ENCODE peak calls at places on chromosomes 7 and 10, in five cellular contexts. R is colonic mucosa, A is uterus, K is left ventricle myocardium inferior, I is cardiac fibroblast. G is an unnamed sample.

GRCh38 chr7:94394399-94395140 is at the start of gene COL1A2:
- DNase-seq in R (peak; percentile 52), A (peak; percentile 89), K (peak; percentile 81), I (peak; percentile 99), G (peak; percentile 83)

GRCh38 chr7:82624337-82624736 is 180.8 kb upstream of the CACNA2D1 start:
- DNase-seq in R (no peak), A (no peak), K (no peak), I (peak; percentile 88), G (no peak)

GRCh38 chr7:109763611-109764010 is 1193.9 kb downstream of the DNAJB9 start:
- DNase-seq in R (no peak), A (no peak), K (no peak), I (peak; percentile 1), G (no peak)

GRCh38 chr7:44634187-44634838 is 27.9 kb downstream of the OGDH start:
- DNase-seq in R (no peak), A (no peak), K (no peak), I (no peak), G (no peak)

GRCh38 chr10:85612378-85612775 is 754.2 kb downstream of the GRID1 start:
- DNase-seq in R (no peak), A (no peak), K (no peak), I (no peak), G (no peak)

GRCh38 chr10:7558036-7558435 is 108.7 kb downstream of the ITIH5 start:
- DNase-seq in R (no peak), A (no peak), K (no peak), I (no peak), G (no peak)

GRCh38 chr7:66699998-66700397 is 40.5 kb upstream of the RABGEF1 start:
- DNase-seq in R (peak; percentile 30), A (peak; percentile 47), K (peak; percentile 59), I (no peak), G (peak; percentile 63)

GRCh38 chr7:103469095-103469948 is 23.3 kb upstream of the SLC26A5 start:
- DNase-seq in R (no peak), A (no peak), K (no peak), I (no peak), G (no peak)

GRCh38 chr7:5582532-5582935 is 158.9 kb upstream of the TNRC18 start:
- DNase-seq in R (no peak), A (no peak), K (no peak), I (no peak), G (no peak)

GRCh38 chr7:99146979-99147378 is 3.1 kb upstream of the SMURF1 start:
- DNase-seq in R (no peak), A (no peak), K (no peak), I (no peak), G (no peak)

GRCh38 chr7:151088019-151088855 is 2.0 kb downstream of the AGAP3 start:
- DNase-seq in R (no peak), A (no peak), K (no peak), I (no peak), G (peak; percentile 43)

GRCh38 chr10:69345402-69345801 is 67.1 kb downstream of the HK1 start:
- DNase-seq in R (no peak), A (no peak), K (no peak), I (no peak), G (no peak)

GRCh38 chr10:46223626-46224413 is 63.0 kb upstream of the ANTXRL start:
- DNase-seq in R (peak; percentile 11), A (no peak), K (no peak), I (no peak), G (no peak)

GRCh38 chr10:103843045-103843444 is 12.3 kb downstream of the SH3PXD2A start:
- DNase-seq in R (no peak), A (no peak), K (no peak), I (no peak), G (no peak)

GRCh38 chr7:68699090-68699711 is 899.1 kb upstream of the AUTS2 start:
- DNase-seq in R (no peak), A (no peak), K (no peak), I (peak; percentile 16), G (no peak)

GRCh38 chr7:34718867-34719266 is 60.8 kb downstream of the NPSR1 start:
- DNase-seq in R (no peak), A (no peak), K (no peak), I (no peak), G (no peak)
- TF ChIP-seq CTCF in R (no peak), A (no peak), K (no peak), I (no peak), G (no peak)

DNA sequence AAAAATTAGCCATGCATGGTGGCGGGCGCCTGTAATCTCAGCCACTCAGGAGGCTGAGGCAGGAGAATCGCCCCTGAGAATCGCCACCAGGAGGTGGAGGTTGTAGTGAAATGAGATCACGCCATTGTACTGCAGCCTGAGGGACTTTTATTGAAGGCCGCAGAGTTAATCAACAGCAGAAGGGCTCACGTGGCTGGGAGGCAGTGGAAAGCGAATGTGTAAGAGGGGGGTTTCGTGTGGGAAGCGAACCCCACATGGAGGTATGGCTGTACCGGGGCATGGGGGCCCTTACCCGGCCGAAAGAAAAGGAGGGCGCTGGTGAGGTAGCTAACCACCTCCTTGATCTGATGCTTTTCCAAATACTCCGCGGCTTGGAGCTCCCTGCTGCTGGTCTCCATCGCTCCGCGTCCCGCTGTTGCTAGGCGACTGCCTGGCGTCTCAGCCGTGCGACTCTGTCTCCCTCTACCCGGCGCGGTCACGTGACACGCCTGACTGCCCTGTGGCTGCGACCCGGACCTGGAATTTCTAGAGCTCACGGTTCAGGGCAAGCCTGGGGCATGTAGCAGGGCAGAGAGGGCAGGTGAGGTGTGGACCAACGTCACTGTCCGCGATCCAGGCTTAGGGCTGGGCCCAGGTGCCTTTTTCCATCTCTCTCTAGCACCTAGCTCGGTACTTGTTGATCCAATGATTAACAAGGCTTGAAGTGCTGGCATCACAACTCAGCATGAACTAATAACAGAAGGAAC is at the start of gene EFCAB10:
- DNase-seq in R (peak; percentile 64), A (no peak), K (peak; percentile 49), I (peak; percentile 48), G (no peak)
- TF ChIP-seq CTCF in R (no peak), A (no peak), K (no peak), I (no peak), G (no peak)

GRCh38 chr10:34292178-34292565 is 522.9 kb downstream of the PARD3 start:
- DNase-seq in R (no peak), A (no peak), K (no peak), I (peak; percentile 49), G (no peak)

GRCh38 chr10:34290412-34291082 is 524.5 kb downstream of the PARD3 start:
- DNase-seq in R (no peak), A (peak; percentile 57), K (no peak), I (peak; percentile 95), G (no peak)

GRCh38 chr10:34286136-34286739 is 528.9 kb downstream of the PARD3 start:
- DNase-seq in R (no peak), A (no peak), K (no peak), I (peak; percentile 63), G (no peak)

GRCh38 chr10:34291466-34292177 is 523.5 kb downstream of the PARD3 start:
- DNase-seq in R (no peak), A (no peak), K (no peak), I (no peak), G (no peak)

GRCh38 chr10:34288634-34289033 is 526.5 kb downstream of the PARD3 start:
- DNase-seq in R (no peak), A (no peak), K (no peak), I (peak; percentile 65), G (no peak)
- TF ChIP-seq CTCF in R (no peak), A (no peak), K (no peak), I (no peak), G (no peak)

GRCh38 chr10:89554433-89554832 is 19.0 kb upstream of the SLC16A12 start:
- DNase-seq in R (no peak), A (no peak), K (no peak), I (peak; percentile 18), G (no peak)

GRCh38 chr10:89553064-89553734 is 17.8 kb upstream of the SLC16A12 start:
- DNase-seq in R (no peak), A (no peak), K (no peak), I (peak; percentile 98), G (no peak)

GRCh38 chr10:89556590-89556989 is 21.2 kb upstream of the SLC16A12 start:
- DNase-seq in R (no peak), A (no peak), K (no peak), I (peak; percentile 82), G (no peak)

GRCh38 chr10:89552213-89552612 is 16.8 kb upstream of the SLC16A12 start:
- DNase-seq in R (no peak), A (no peak), K (no peak), I (no peak), G (no peak)

DNA sequence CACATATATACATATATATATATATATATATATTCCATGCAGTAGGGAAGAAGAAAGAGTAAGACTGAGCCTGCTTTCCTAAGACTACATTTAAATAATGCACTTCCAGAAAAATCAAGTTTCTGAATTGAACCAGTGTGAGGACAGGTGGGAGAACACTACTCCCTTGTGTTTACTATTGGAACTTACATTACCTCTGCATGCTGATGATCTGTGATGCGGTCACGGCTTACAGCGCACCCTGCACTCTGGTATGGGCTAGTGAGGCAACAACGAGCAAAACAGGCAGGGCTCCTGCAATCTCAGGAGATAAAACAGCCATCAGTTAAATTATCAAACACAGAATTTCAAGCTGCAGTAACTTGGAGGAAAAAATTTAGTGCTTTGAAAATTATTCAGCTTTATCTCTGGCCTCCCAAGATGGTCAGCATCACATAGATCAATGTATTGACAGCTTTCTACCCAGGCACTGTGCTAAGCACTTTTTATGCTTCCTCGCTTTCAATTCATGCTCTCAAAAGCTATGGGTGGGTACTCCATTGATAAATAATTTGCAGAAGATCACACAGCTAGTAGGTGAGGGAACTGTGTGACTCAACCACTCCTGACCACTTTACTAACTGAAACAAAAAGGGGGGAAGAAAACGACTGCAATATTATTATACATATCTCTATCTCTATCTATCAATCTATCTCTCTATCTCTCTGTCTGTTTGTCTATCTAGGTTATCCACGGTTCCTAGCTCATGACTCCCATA is 20.5 kb upstream of the SLC16A12 start:
- DNase-seq in R (no peak), A (no peak), K (no peak), I (peak; percentile 45), G (no peak)
- TF ChIP-seq CTCF in R (no peak), A (no peak), K (peak; percentile 56), I (peak; percentile 18), G (no peak)

DNA sequence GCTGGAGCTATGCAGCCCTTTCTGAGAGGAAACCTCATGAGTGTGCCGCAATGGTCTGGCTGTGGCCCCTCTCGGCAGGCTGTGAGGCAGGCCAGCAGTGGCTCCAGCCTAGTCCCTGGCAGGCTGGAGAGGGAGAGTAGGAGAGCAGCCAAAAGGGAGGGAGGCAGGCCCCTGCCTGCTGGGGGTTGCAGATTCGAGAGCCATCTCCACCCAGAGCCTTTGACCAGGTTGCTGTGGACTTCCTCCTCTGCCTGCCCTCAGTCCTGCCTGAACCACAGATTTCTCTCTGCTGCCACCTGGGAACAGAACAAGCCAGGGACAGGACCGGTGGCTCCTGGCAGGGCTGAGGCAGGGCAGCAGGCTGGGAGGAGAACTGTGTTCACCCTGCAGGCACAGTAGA is 13.9 kb downstream of the PAX2 start:
- DNase-seq in R (no peak), A (no peak), K (no peak), I (no peak), G (no peak)
- TF ChIP-seq CTCF in R (no peak), A (no peak), K (no peak), I (no peak), G (no peak)

DNA sequence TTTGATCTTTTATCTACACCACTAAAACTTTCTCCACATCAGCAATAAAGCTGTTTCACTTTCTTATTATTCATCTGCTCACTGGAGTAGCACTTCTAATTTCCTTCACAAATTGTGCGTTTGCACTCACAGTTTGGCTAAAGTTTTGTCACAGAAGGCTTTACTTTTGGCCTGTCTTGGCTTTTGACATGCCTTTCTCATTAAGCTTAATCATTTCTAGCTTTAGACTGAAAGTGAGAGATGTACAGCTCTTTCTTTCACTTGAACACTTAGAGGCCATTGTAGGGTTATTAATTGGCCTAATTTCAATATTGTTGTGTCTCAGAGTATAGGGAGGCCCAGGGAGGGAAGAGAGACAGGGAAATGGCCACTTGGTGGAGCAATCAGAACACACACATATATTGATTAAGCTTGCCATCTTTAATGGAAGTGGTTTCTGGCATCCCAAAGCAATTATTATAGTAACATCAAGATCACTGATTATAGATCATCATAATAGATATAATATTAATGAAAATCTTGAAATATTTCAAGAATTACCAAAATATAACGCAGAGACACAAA is 512.5 kb downstream of the ETV1 start:
- DNase-seq in R (no peak), A (no peak), K (no peak), I (peak; percentile 14), G (no peak)
- TF ChIP-seq CTCF in R (no peak), A (no peak), K (no peak), I (peak; percentile 14), G (no peak)

G was measured in ovary.